ENCODE peak calls at places on chromosomes 5 and 9, in eight cellular contexts. T, K, Z, J, L, R, E and O are unnamed samples.

GRCh38 chr9:21906878-21907277 is 87.3 kb downstream of the CDKN2A start:
- DNase-seq in T (no peak), E (no peak), R (peak; percentile 65), K (no peak), L (no peak), Z (no peak), J (no peak), O (no peak)

GRCh38 chr5:113084402-113085083 is 107.9 kb downstream of the DCP2 start:
- DNase-seq in T (no peak), R (no peak), K (no peak), Z (no peak), J (no peak), E (no peak), L (no peak), O (no peak)

GRCh38 chr5:82403724-82404123 is 125.6 kb upstream of the RPS23 start:
- DNase-seq in L (no peak), T (no peak), J (no peak), K (no peak), E (no peak), Z (no peak), R (no peak), O (no peak)

GRCh38 chr9:88018101-88018500 is 43.8 kb upstream of the CDK20 start:
- DNase-seq in T (no peak), R (no peak), Z (no peak), E (no peak), J (no peak), K (no peak), L (no peak), O (no peak)

GRCh38 chr5:167816354-167816753 is 475.1 kb upstream of the WWC1 start:
- DNase-seq in T (no peak), R (peak; percentile 30), E (no peak), J (no peak), L (no peak), Z (no peak), K (no peak), O (no peak)

GRCh38 chr5:103923616-103924168 is 361.1 kb upstream of the NUDT12 start:
- DNase-seq in E (no peak), J (no peak), R (no peak), T (no peak), Z (no peak), K (no peak), L (no peak), O (no peak)

GRCh38 chr5:132830436-132831094 is at the start of gene SHROOM1:
- DNase-seq in J (peak; percentile 80), T (peak; percentile 85), L (peak; percentile 80), K (peak; percentile 82), R (no peak), Z (peak; percentile 88), E (no peak), O (no peak)

GRCh38 chr5:112757468-112758208 is 20.0 kb downstream of the APC start:
- DNase-seq in E (no peak), Z (no peak), L (no peak), T (no peak), K (no peak), J (peak; percentile 15), R (peak; percentile 72), O (peak; percentile 2)

GRCh38 chr9:136665704-136666363 is 3.1 kb downstream of the EGFL7 start:
- DNase-seq in T (peak; percentile 75), K (no peak), J (peak; percentile 77), L (no peak), E (no peak), R (no peak), Z (peak; percentile 48), O (no peak)

GRCh38 chr9:87714819-87715218 is 11.1 kb upstream of the CTSL start:
- DNase-seq in Z (peak; percentile 54), E (no peak), L (peak; percentile 68), K (peak; percentile 28), T (no peak), J (peak; percentile 66), R (peak; percentile 73), O (peak; percentile 8)

GRCh38 chr5:143372187-143372829 is 31.2 kb downstream of the NR3C1 start:
- DNase-seq in E (no peak), J (no peak), R (no peak), Z (no peak), T (no peak), K (no peak), L (no peak), O (no peak)

GRCh38 chr5:91038180-91038808 is 344.8 kb downstream of the ARRDC3 start:
- DNase-seq in J (no peak), R (no peak), K (peak; percentile 15), Z (no peak), E (no peak), T (no peak), L (no peak), O (peak; percentile 8)

GRCh38 chr9:134807726-134808125 is 72.9 kb upstream of the FCN2 start:
- DNase-seq in L (no peak), R (peak; percentile 64), T (no peak), E (no peak), J (no peak), Z (no peak), K (no peak), O (no peak)

GRCh38 chr5:74631088-74631960 is 9.2 kb downstream of the ENC1 start:
- DNase-seq in T (no peak), J (no peak), R (peak; percentile 88), E (no peak), Z (no peak), K (no peak), L (no peak), O (no peak)

GRCh38 chr5:9930156-9930555 is 300.0 kb upstream of the TAS2R1 start:
- DNase-seq in R (no peak), E (no peak), Z (no peak), K (no peak), T (no peak), J (no peak), L (no peak), O (no peak)

GRCh38 chr9:27548055-27548741 is 18.6 kb upstream of the MOB3B start:
- DNase-seq in R (peak; percentile 58), L (no peak), K (no peak), T (no peak), J (no peak), Z (no peak), E (no peak), O (no peak)

GRCh38 chr5:124867064-124867707 is 120.7 kb upstream of the ZNF608 start:
- DNase-seq in R (peak; percentile 81), L (no peak), T (no peak), K (no peak), Z (no peak), E (no peak), J (no peak), O (no peak)

GRCh38 chr9:98144631-98145030 is 25.6 kb upstream of the TRIM14 start:
- DNase-seq in K (no peak), R (no peak), Z (no peak), L (no peak), J (no peak), E (no peak), T (no peak), O (no peak)

GRCh38 chr5:132386644-132387286 is 17.3 kb downstream of the SLC22A5 start:
- DNase-seq in K (peak; percentile 81), J (peak; percentile 63), L (peak; percentile 78), T (peak; percentile 86), Z (peak; percentile 46), R (peak; percentile 74), E (peak; percentile 64), O (no peak)

GRCh38 chr5:171543486-171543885 is 124.0 kb downstream of the FGF18 start:
- DNase-seq in R (no peak), J (no peak), Z (no peak), K (no peak), T (no peak), L (peak; percentile 14), E (no peak), O (no peak)

GRCh38 chr9:91075279-91075678 is 273.7 kb downstream of the SYK start:
- DNase-seq in L (no peak), T (no peak), E (no peak), J (no peak), K (no peak), Z (no peak), R (peak; percentile 24), O (no peak)

GRCh38 chr5:169893010-169893409 is 87.3 kb downstream of the INSYN2B start:
- DNase-seq in E (no peak), Z (no peak), L (no peak), R (no peak), T (no peak), J (no peak), K (no peak), O (no peak)

GRCh38 chr5:157651623-157652376 is 438 bp downstream of the SOX30 start:
- DNase-seq in T (peak; percentile 87), E (peak; percentile 70), Z (peak; percentile 58), L (peak; percentile 73), R (peak; percentile 35), J (no peak), K (peak; percentile 86), O (peak; percentile 89)

GRCh38 chr9:82363666-82364065 is 375.1 kb downstream of the SPATA31D1 start:
- DNase-seq in T (no peak), E (no peak), R (no peak), Z (no peak), L (no peak), K (no peak), J (no peak), O (peak; percentile 2)

GRCh38 chr9:117278656-117279055 is 136.2 kb downstream of the ASTN2 start:
- DNase-seq in Z (no peak), K (no peak), E (no peak), R (no peak), T (no peak), J (no peak), L (no peak), O (peak; percentile 33)

GRCh38 chr5:109911731-109912130 is 222.0 kb downstream of the MAN2A1 start:
- DNase-seq in Z (no peak), T (no peak), E (no peak), L (no peak), J (no peak), K (no peak), R (peak; percentile 67), O (no peak)

GRCh38 chr9:34990908-34991832 is 1.6 kb downstream of the DNAJB5 start:
- DNase-seq in T (peak; percentile 60), L (no peak), K (no peak), Z (no peak), R (no peak), E (no peak), J (no peak), O (no peak)

GRCh38 chr9:114662081-114662989 is 4.7 kb upstream of the TEX53 start:
- DNase-seq in T (no peak), J (peak; percentile 79), Z (peak; percentile 33), E (peak; percentile 45), K (peak; percentile 54), R (peak; percentile 31), L (peak; percentile 46), O (peak; percentile 31)

GRCh38 chr5:126808619-126809018 is 31.7 kb downstream of the LMNB1 start:
- DNase-seq in L (no peak), R (peak; percentile 51), K (no peak), T (no peak), J (no peak), Z (no peak), E (no peak), O (no peak)

GRCh38 chr5:168607946-168608345 is 28.8 kb upstream of the PANK3 start:
- DNase-seq in Z (no peak), R (no peak), T (no peak), K (no peak), E (no peak), J (no peak), L (no peak), O (no peak)

GRCh38 chr9:112084334-112084733 is 90.8 kb downstream of the SUSD1 start:
- DNase-seq in T (no peak), J (no peak), E (no peak), K (no peak), R (no peak), L (no peak), Z (no peak), O (no peak)

GRCh38 chr5:43679214-43679613 is 76.2 kb downstream of the NNT start:
- DNase-seq in L (no peak), Z (no peak), R (no peak), E (no peak), T (no peak), J (no peak), K (no peak), O (no peak)

GRCh38 chr9:83537331-83538171 is 650 bp downstream of the FRMD3 start:
- DNase-seq in Z (no peak), E (no peak), J (no peak), K (no peak), T (peak; percentile 69), L (no peak), R (peak; percentile 47), O (no peak)

GRCh38 chr5:79756102-79756501 is 66.5 kb downstream of the CMYA5 start:
- DNase-seq in L (no peak), E (no peak), J (no peak), K (no peak), T (no peak), Z (no peak), R (no peak), O (no peak)